ENCODE peak calls at places on chromosomes 13 and 19, in four cellular contexts. F, T, L and D are unnamed samples.

GRCh38 chr19:4115050-4115817 is 8.7 kb downstream of the MAP2K2 start:
- DNase-seq in F (no peak), T (no peak), L (no peak), D (no peak)

GRCh38 chr19:42325896-42326771 is 699 bp downstream of the MEGF8 start:
- DNase-seq in F (no peak), T (peak; percentile 12), L (peak; percentile 52), D (no peak)

GRCh38 chr19:20167020-20167644 is at the start of gene ZNF486:
- DNase-seq in F (peak; percentile 98), T (peak; percentile 93), L (peak; percentile 98), D (no peak)

GRCh38 chr19:3005345-3005744 is 23.7 kb downstream of the TLE2 start:
- DNase-seq in F (no peak), T (no peak), L (no peak), D (no peak)

GRCh38 chr19:56076413-56076998 is 44.6 kb downstream of the ZNF787 start:
- DNase-seq in F (no peak), T (peak; percentile 76), L (peak; percentile 74), D (no peak)

GRCh38 chr19:4182082-4182926 is at the start of the genes ANKRD24 and SIRT6:
- DNase-seq in F (peak; percentile 90), T (peak; percentile 94), L (peak; percentile 96), D (peak; percentile 86)

GRCh38 chr19:45496349-45496953 is 396 bp downstream of the RTN2 start:
- DNase-seq in F (no peak), T (peak; percentile 64), L (peak; percentile 84), D (no peak)

GRCh38 chr19:19106061-19106551 is 32.2 kb downstream of the TMEM161A start:
- DNase-seq in F (no peak), T (peak; percentile 41), L (peak; percentile 72), D (no peak)

GRCh38 chr13:40187836-40188591 is 478.4 kb downstream of the FOXO1 start:
- DNase-seq in F (no peak), T (no peak), L (no peak), D (no peak)

GRCh38 chr13:65064967-65065366 is 2165.2 kb downstream of the PCDH9 start:
- DNase-seq in F (no peak), T (no peak), L (no peak), D (no peak)

GRCh38 chr19:17778621-17779280 is 16.2 kb upstream of the B3GNT3 start:
- DNase-seq in F (no peak), T (no peak), L (peak; percentile 54), D (no peak)

GRCh38 chr19:46288896-46289588 is 7.8 kb upstream of the HIF3A start:
- DNase-seq in F (no peak), T (no peak), L (no peak), D (no peak)

GRCh38 chr13:48808689-48809088 is 155.0 kb downstream of the CYSLTR2 start:
- DNase-seq in F (no peak), T (no peak), L (no peak), D (no peak)

GRCh38 chr19:46232029-46232428 is 2.5 kb downstream of the IGFL1 start:
- DNase-seq in F (peak; percentile 49), T (no peak), L (no peak), D (no peak)

GRCh38 chr19:6412111-6412999 is 12.3 kb downstream of the KHSRP start:
- DNase-seq in F (no peak), T (no peak), L (peak; percentile 87), D (no peak)

GRCh38 chr19:17159466-17160393 is 55.4 kb upstream of the USE1 start:
- DNase-seq in F (no peak), T (no peak), L (peak; percentile 59), D (peak; percentile 4)

GRCh38 chr13:43072394-43072793 is 49.0 kb downstream of the DNAJC15 start:
- DNase-seq in F (no peak), T (no peak), L (no peak), D (no peak)

GRCh38 chr13:113209336-113209879 is at the start of gene CUL4A:
- DNase-seq in F (peak; percentile 50), T (peak; percentile 66), L (peak; percentile 78), D (no peak)

GRCh38 chr13:49225358-49226042 is 5.4 kb downstream of the MLNR start:
- DNase-seq in F (no peak), T (no peak), L (no peak), D (peak; percentile 52)

GRCh38 chr19:37925212-37925611 is 18.2 kb downstream of the SIPA1L3 start:
- DNase-seq in F (no peak), T (no peak), L (no peak), D (no peak)

GRCh38 chr19:58355891-58356235 is 2.6 kb upstream of the A1BG start:
- DNase-seq in F (no peak), T (no peak), L (no peak), D (no peak)

GRCh38 chr13:39378293-39378692 is 224.7 kb downstream of the LHFPL6 start:
- DNase-seq in F (no peak), T (no peak), L (no peak), D (no peak)

GRCh38 chr13:94233401-94233800 is 246.1 kb downstream of the DCT start:
- DNase-seq in F (no peak), T (no peak), L (no peak), D (no peak)

GRCh38 chr13:97221491-97221890 is 642 bp upstream of the MBNL2 start:
- DNase-seq in F (no peak), T (no peak), L (no peak), D (no peak)

GRCh38 chr19:34370983-34371382 is 6.0 kb downstream of the GPI start:
- DNase-seq in F (no peak), T (no peak), L (no peak), D (no peak)

GRCh38 chr13:23901365-23901764 is 4.1 kb upstream of the C1QTNF9B start:
- DNase-seq in F (no peak), T (no peak), L (no peak), D (no peak)

GRCh38 chr19:52993342-52994178 is 20.2 kb upstream of the ERVV-1 start:
- DNase-seq in F (peak; percentile 73), T (peak; percentile 83), L (peak; percentile 90), D (peak; percentile 50)
- TF ChIP-seq CTCF in F (peak; percentile 47), T (peak; percentile 87), L (peak; percentile 90), D (peak; percentile 63)

GRCh38 chr13:92900455-92900854 is 326.2 kb upstream of the GPC6 start:
- DNase-seq in F (no peak), T (no peak), L (no peak), D (no peak)

GRCh38 chr13:92901739-92902138 is 324.9 kb upstream of the GPC6 start:
- DNase-seq in F (no peak), T (no peak), L (no peak), D (no peak)

DNA sequence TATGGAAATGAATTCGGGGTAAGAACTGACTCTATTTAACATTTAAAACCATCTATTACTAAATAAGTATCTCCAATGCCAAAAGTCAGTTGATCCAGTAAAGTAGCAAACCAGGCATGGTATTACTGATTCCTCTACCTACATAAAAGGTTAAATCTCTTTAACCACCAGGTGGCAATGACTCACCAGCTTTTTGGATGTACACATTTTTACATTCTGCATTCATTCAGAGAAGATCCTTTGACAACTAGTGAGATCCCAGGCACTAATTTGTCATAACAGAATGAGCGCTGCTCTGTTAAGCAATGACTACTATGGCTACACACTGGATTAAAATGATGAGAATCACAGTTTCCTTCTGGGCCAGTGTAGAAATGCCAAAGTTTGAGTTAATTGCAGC is 329.8 kb upstream of the GPC6 start:
- DNase-seq in F (no peak), T (no peak), L (no peak), D (peak; percentile 23)
- TF ChIP-seq CTCF in F (no peak), T (peak; percentile 68), L (peak; percentile 30), D (peak; percentile 47)

GRCh38 chr19:31147234-31147633 is 202.0 kb downstream of the TSHZ3 start:
- DNase-seq in F (no peak), T (no peak), L (no peak), D (no peak)
- TF ChIP-seq CTCF in F (no peak), T (no peak), L (no peak), D (no peak)

GRCh38 chr19:33306853-33307792 is 4.8 kb upstream of the CEBPA start:
- DNase-seq in F (no peak), T (no peak), L (no peak), D (peak; percentile 94)

GRCh38 chr19:33302974-33303790 is 848 bp upstream of the CEBPA start:
- DNase-seq in F (peak; percentile 16), T (peak; percentile 52), L (peak; percentile 61), D (peak; percentile 26)

GRCh38 chr19:33306191-33306590 is 3.9 kb upstream of the CEBPA start:
- DNase-seq in F (no peak), T (no peak), L (no peak), D (no peak)

GRCh38 chr19:33303791-33304759 is 1.7 kb upstream of the CEBPA start:
- DNase-seq in F (peak; percentile 20), T (no peak), L (no peak), D (no peak)

DNA sequence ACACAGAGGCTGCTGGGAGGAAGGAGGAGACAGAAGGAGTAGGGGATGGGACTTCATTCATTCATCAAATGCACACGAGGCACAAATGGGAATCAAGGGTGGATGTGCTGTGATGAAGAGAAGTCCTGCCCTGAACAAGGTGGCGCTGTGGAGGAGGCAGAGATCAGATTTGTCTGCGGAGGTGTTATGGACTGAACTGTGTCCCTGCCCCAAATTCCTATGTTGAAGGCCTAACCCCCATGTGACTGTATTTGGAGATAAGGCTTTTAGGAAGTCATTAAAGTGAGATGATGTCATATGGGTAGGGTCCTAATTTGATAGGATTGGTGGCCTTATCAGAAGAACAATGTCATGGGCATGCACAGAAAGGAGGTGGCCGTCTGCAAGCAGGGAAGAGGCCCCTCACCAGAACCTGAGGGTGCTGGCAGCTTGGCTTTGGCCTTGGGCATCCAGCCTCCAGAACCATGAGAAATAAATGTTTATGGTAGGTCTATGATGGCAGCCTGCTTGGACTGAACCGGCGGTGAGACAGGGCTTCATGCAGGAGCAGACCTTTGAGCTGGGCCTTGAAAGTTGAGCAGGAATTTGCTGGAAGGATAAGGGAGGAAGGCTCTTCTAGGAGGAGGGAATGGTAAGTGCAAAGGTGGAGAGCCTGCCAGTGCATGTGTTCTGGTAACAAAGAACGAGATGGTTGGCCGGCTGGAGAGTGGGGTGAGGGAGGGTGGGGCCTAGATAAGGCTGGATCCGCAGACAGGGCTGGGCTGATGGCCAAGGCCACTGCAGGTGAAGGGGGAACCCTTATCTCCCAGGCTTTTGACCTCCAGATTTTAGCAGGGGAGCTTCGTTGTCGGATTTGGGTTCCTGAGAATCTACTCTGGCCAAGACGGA is 2.7 kb upstream of the CEBPA start:
- DNase-seq in F (no peak), T (no peak), L (no peak), D (no peak)
- TF ChIP-seq CTCF in F (no peak), T (no peak), L (no peak), D (no peak)

GRCh38 chr19:54430306-54431254 is 15.3 kb downstream of the TTYH1 start:
- DNase-seq in F (no peak), T (peak; percentile 74), L (peak; percentile 81), D (peak; percentile 49)

GRCh38 chr19:54429176-54429495 is 13.9 kb downstream of the TTYH1 start:
- DNase-seq in F (no peak), T (no peak), L (no peak), D (no peak)

GRCh38 chr19:54429545-54430227 is 14.4 kb downstream of the TTYH1 start:
- DNase-seq in F (no peak), T (no peak), L (no peak), D (no peak)

GRCh38 chr19:54432144-54432738 is 16.8 kb upstream of the LENG8 start:
- DNase-seq in F (peak; percentile 37), T (no peak), L (no peak), D (peak; percentile 80)

GRCh38 chr19:54431255-54431838 is 16.1 kb downstream of the TTYH1 start:
- DNase-seq in F (peak; percentile 76), T (no peak), L (no peak), D (peak; percentile 97)
- TF ChIP-seq CTCF in F (no peak), T (peak; percentile 8), L (no peak), D (no peak)

GRCh38 chr19:47464619-47465018 is 7.1 kb downstream of the SLC8A2 start:
- DNase-seq in F (no peak), T (no peak), L (no peak), D (no peak)
- TF ChIP-seq CTCF in F (no peak), T (no peak), L (no peak), D (no peak)